ENCODE peak calls at places on chromosomes 13 and 19, in five cellular contexts. U, P, S, V and F are unnamed samples.

GRCh38 chr19:29858000-29858596 is 46.3 kb downstream of the CCNE1 start:
- DNase-seq in V (no peak), U (peak), P (peak), S (peak), F (peak)

GRCh38 chr19:13241321-13242104 is 91.3 kb downstream of the IER2 start:
- DNase-seq in P (no peak), U (no peak), V (no peak), S (no peak), F (no peak)

GRCh38 chr13:95745289-95745688 is 68.3 kb downstream of the DNAJC3 start:
- DNase-seq in U (no peak), V (peak), S (no peak), P (peak), F (no peak)

GRCh38 chr19:47357788-47358680 is 8.9 kb downstream of the DHX34 start:
- DNase-seq in S (no peak), P (peak), V (no peak), U (peak), F (no peak)

GRCh38 chr13:27971236-27971645 is 2.1 kb upstream of the CDX2 start:
- DNase-seq in V (no peak), U (no peak), P (peak), S (no peak), F (peak)

GRCh38 chr19:18464646-18465045 is 26.7 kb upstream of the ISYNA1 start:
- DNase-seq in V (no peak), P (no peak), S (peak), U (no peak), F (peak)

GRCh38 chr13:58313219-58313618 is 681.7 kb downstream of the PCDH17 start:
- DNase-seq in U (no peak), V (no peak), P (no peak), S (no peak), F (no peak)

GRCh38 chr19:887072-887471 is 5.9 kb downstream of the MED16 start:
- DNase-seq in V (no peak), S (no peak), P (no peak), U (no peak), F (no peak)

GRCh38 chr19:4014541-4015491 is 7.3 kb downstream of the PIAS4 start:
- DNase-seq in S (no peak), V (no peak), U (no peak), P (peak), F (peak)

GRCh38 chr13:91504216-91504615 is 105.8 kb downstream of the GPC5 start:
- DNase-seq in S (no peak), P (no peak), V (no peak), U (no peak), F (no peak)

GRCh38 chr19:5393088-5393487 is 52.5 kb upstream of the PTPRS start:
- DNase-seq in S (no peak), U (no peak), V (no peak), P (no peak), F (no peak)

GRCh38 chr19:49217382-49217781 is 59.8 kb downstream of the TRPM4 start:
- DNase-seq in U (no peak), P (no peak), V (no peak), S (no peak), F (no peak)

GRCh38 chr13:100566543-100566942 is 22.0 kb downstream of the GGACT start:
- DNase-seq in P (no peak), S (no peak), V (no peak), U (no peak), F (no peak)

GRCh38 chr13:24742986-24743385 is 21.0 kb upstream of the RNF17 start:
- DNase-seq in P (no peak), V (no peak), S (no peak), U (no peak), F (no peak)
- TF ChIP-seq CTCF in P (no peak), V (no peak), S (no peak), U (no peak), F (no peak)

DNA sequence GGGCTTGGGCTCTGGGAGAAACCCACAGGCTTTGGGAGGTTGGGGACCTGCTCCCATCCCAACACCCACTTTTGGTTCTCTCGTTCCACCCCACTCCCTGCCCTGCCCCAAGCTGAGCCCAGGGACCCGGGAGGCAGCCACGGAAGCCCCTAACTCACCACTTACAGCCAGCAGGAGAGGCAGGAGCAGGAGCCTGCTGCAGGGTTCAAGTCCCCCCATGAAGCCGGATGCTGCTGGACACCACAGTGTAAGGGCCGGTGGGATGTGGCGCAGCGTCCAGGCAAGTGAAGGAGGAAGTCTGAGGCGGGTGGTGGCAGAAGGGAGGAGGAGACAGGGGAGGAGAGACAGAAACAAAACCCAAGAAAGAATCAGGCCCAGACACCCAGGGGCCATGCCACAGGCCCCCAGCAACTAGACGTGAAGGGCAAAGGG is at the start of gene TYROBP:
- DNase-seq in P (no peak), U (no peak), V (no peak), S (no peak), F (no peak)
- H3K27ac ChIP-seq in P (no peak), U (no peak), V (no peak), S (no peak), F (peak)

DNA sequence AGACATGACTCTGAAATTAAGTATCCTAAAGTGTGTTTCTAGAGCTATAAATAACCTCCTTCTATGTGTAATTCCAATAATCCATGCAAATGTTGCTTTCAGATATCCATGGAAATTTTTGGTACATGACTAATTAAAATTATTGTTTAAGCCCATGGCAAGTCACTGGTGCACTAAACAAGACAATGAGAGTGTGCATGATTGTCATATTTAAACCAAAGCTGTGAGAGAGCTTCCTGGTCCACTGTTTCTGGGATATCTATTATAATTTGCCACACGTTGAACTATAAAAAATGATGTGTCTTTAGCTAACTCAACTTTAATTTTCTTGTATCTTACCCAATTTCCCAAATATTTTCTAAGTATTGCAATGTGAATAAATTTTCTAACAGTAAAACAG is 55.6 kb upstream of the NBEA start:
- DNase-seq in S (no peak), U (no peak), P (no peak), V (no peak), F (no peak)
- TF ChIP-seq CTCF in S (no peak), U (no peak), P (no peak), V (no peak), F (no peak)

GRCh38 chr13:113098163-113098732 is 7.3 kb upstream of the F7 start:
- DNase-seq in U (no peak), P (no peak), S (no peak), V (no peak), F (no peak)

GRCh38 chr13:113096745-113097305 is 8.8 kb upstream of the F7 start:
- DNase-seq in S (no peak), P (no peak), U (no peak), V (no peak), F (no peak)

GRCh38 chr13:113096052-113096744 is 9.4 kb upstream of the F7 start:
- DNase-seq in S (no peak), V (no peak), U (no peak), P (no peak), F (no peak)

GRCh38 chr13:113097651-113098050 is 7.9 kb upstream of the F7 start:
- DNase-seq in S (no peak), V (no peak), P (no peak), U (no peak), F (no peak)

DNA sequence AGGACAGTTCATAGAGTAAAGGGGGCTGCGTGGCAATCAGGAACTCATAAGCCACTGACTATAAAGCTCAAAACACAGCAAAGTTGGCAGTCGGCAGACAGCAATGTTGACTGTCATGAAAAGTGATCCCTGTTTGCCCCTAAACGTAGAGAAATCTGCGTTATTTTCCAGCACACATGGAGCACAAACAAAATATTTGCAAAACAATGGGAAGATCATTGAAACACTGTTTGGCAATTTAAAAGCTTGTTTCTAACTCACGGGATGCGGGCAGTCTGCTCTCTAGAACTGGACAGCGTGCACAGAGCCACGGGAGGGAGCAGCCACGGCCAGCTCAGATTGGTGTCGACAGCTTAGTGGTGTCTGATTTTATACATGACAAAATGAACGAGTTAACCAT is 6.4 kb upstream of the F7 start:
- DNase-seq in P (no peak), U (no peak), V (no peak), S (no peak), F (no peak)
- H3K27ac ChIP-seq in P (no peak), U (no peak), V (no peak), S (no peak), F (no peak)

DNA sequence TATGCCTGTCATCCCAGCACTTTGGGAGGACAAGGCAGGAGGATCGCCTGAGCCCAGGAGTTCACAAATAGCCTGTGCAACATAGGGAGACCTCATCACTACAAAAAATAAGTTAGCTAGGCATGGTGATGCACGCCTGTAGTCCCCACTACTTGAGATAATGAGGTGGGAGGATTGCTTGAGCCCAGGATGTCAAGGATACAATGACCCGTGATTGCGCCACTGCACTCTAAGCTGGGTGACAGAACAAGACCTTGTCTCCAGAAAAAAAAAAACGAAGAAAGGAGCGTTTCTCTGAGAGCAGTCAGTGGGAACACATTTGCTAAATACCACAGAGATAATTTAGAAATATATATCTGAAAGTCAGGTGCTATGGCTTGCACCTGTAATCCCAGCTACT is 11.9 kb downstream of the CDADC1 start:
- DNase-seq in S (no peak), U (no peak), V (no peak), P (no peak), F (no peak)
- TF ChIP-seq CTCF in S (no peak), U (no peak), V (no peak), P (no peak), F (no peak)

DNA sequence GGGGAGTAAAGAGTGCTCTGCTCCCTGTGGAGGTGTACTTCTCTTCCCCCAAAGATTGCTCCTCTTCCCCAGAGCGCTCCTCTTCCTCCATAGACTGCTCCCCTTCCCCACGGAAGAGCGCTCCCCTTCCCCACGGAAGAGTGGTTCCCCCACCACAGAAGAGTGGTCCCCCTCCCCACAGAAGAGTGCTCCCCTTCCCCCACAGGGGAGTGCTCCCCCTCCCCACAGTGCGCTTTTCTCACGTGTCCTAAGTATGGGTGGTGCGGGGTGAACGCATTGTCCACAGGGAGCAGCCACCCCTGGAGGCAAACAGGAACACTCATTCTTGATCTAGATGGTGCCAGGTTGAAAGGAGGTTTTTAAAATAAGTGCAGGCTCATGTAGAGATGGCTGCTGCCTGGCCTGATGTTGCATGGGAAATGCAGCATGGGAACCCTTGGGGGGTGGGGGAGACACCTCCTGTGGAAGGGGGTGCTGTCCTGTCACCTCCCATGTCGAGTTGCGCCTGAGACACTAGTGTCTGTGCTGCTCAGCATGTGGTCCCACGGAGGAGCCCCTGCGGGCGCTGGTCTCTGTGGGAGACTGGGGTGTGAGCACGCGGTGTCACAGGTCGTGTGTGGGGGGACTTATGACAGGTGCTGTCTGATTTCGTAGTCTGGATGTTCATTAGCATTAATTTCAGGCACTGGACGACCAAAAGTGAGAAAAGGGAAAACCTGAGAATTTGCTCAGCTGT is 52.2 kb downstream of the ATP11A start:
- DNase-seq in U (no peak), P (no peak), S (no peak), V (no peak), F (no peak)
- H3K27ac ChIP-seq in U (no peak), P (no peak), S (no peak), V (no peak), F (no peak)